ENCODE peak calls at places on chromosome 17, in four cellular contexts. One of them, this sample, is unnamed.

GRCh38 chr17:64622931-64623654 is 39.0 kb downstream of the SMURF2 start:
- DNase-seq in gastrocnemius medialis: no peak
- DNase-seq in A549: peak
- DNase-seq in T-helper 2 cell: no peak
- DNase-seq in this sample: peak

GRCh38 chr17:43956222-43956621 is 2.5 kb upstream of the PYY start:
- DNase-seq in A549: no peak
- DNase-seq in gastrocnemius medialis: no peak
- DNase-seq in T-helper 2 cell: no peak
- DNase-seq in this sample: peak

GRCh38 chr17:14813649-14814048 is 451.5 kb downstream of the PMP22 start:
- DNase-seq in T-helper 2 cell: no peak
- DNase-seq in gastrocnemius medialis: no peak
- DNase-seq in A549: peak
- DNase-seq in this sample: no peak

GRCh38 chr17:80482555-80483308 is 6.3 kb upstream of the NPTX1 start:
- DNase-seq in T-helper 2 cell: no peak
- DNase-seq in gastrocnemius medialis: no peak
- DNase-seq in A549: peak
- DNase-seq in this sample: peak

GRCh38 chr17:50117202-50118040 is 12.5 kb downstream of the SAMD14 start:
- DNase-seq in gastrocnemius medialis: no peak
- DNase-seq in T-helper 2 cell: peak
- DNase-seq in A549: peak
- DNase-seq in this sample: peak

GRCh38 chr17:40090234-40091111 is 9.9 kb downstream of the NR1D1 start:
- DNase-seq in gastrocnemius medialis: no peak
- DNase-seq in T-helper 2 cell: no peak
- DNase-seq in A549: no peak
- DNase-seq in this sample: no peak

GRCh38 chr17:80968602-80969029 is 23.0 kb upstream of the CHMP6 start:
- DNase-seq in T-helper 2 cell: no peak
- DNase-seq in gastrocnemius medialis: no peak
- DNase-seq in A549: no peak
- DNase-seq in this sample: peak

GRCh38 chr17:34723875-34724274 is 144.5 kb downstream of the TMEM132E start:
- DNase-seq in T-helper 2 cell: no peak
- DNase-seq in gastrocnemius medialis: no peak
- DNase-seq in A549: no peak
- DNase-seq in this sample: no peak

GRCh38 chr17:79840204-79840988 is 1.2 kb upstream of the CBX4 start:
- DNase-seq in gastrocnemius medialis: no peak
- DNase-seq in A549: peak
- DNase-seq in T-helper 2 cell: no peak
- DNase-seq in this sample: peak

GRCh38 chr17:13635951-13636350 is 34.2 kb upstream of the HS3ST3A1 start:
- DNase-seq in T-helper 2 cell: no peak
- DNase-seq in A549: no peak
- DNase-seq in gastrocnemius medialis: no peak
- DNase-seq in this sample: peak

GRCh38 chr17:51362818-51363598 is 102.7 kb downstream of the UTP18 start:
- DNase-seq in gastrocnemius medialis: no peak
- DNase-seq in A549: no peak
- DNase-seq in T-helper 2 cell: no peak
- DNase-seq in this sample: no peak

GRCh38 chr17:77329741-77330531 is 189.2 kb downstream of the SEC14L1 start:
- DNase-seq in gastrocnemius medialis: no peak
- DNase-seq in T-helper 2 cell: no peak
- DNase-seq in A549: no peak
- DNase-seq in this sample: no peak

GRCh38 chr17:6343191-6343590 is 91.7 kb downstream of the AIPL1 start:
- DNase-seq in A549: no peak
- DNase-seq in gastrocnemius medialis: no peak
- DNase-seq in T-helper 2 cell: no peak
- DNase-seq in this sample: no peak

GRCh38 chr17:6796887-6797490 is 21.0 kb downstream of the FBXO39 start:
- DNase-seq in T-helper 2 cell: no peak
- DNase-seq in A549: no peak
- DNase-seq in gastrocnemius medialis: no peak
- DNase-seq in this sample: peak

GRCh38 chr17:68592667-68593330 is 8.4 kb downstream of the FAM20A start:
- DNase-seq in A549: no peak
- DNase-seq in T-helper 2 cell: no peak
- DNase-seq in gastrocnemius medialis: no peak
- DNase-seq in this sample: peak

GRCh38 chr17:32341857-32342602 is at the start of gene C17orf75:
- DNase-seq in gastrocnemius medialis: peak
- DNase-seq in A549: peak
- DNase-seq in T-helper 2 cell: peak
- DNase-seq in this sample: peak

GRCh38 chr17:14198013-14198412 is 38.6 kb downstream of the CDRT15 start:
- DNase-seq in A549: no peak
- DNase-seq in T-helper 2 cell: no peak
- DNase-seq in gastrocnemius medialis: no peak
- DNase-seq in this sample: no peak

GRCh38 chr17:67289174-67289876 is 44.3 kb upstream of the HELZ start:
- DNase-seq in gastrocnemius medialis: peak
- DNase-seq in T-helper 2 cell: no peak
- DNase-seq in A549: no peak
- DNase-seq in this sample: peak